ENCODE peak calls at places on chromosomes 13 and 19, in five cellular contexts. C is spleen, F is cardiac muscle cell, G is transverse colon, E is right cardiac atrium. J is an unnamed sample.

GRCh38 chr13:33280923-33281322 is 4.6 kb downstream of the STARD13 start:
- DNase-seq in C (no peak), F (no peak), G (no peak), E (no peak), J (no peak)

GRCh38 chr13:26007774-26008173 is 44.0 kb downstream of the SHISA2 start:
- DNase-seq in C (no peak), F (no peak), G (no peak), E (no peak), J (peak; percentile 82)

GRCh38 chr13:107457686-107458085 is 757.6 kb downstream of the LIG4 start:
- DNase-seq in C (no peak), F (no peak), G (no peak), E (no peak), J (no peak)

GRCh38 chr19:16896913-16897571 is 8.2 kb downstream of the F2RL3 start:
- DNase-seq in C (peak; percentile 95), F (peak; percentile 99), G (peak; percentile 95), E (peak; percentile 98), J (peak; percentile 99)

GRCh38 chr13:51625555-51626345 is 41.5 kb downstream of the WDFY2 start:
- DNase-seq in C (no peak), F (peak; percentile 56), G (no peak), E (peak; percentile 74), J (no peak)

GRCh38 chr13:98778749-98779148 is 26.3 kb upstream of the SLC15A1 start:
- DNase-seq in C (no peak), F (peak; percentile 31), G (no peak), E (no peak), J (no peak)

GRCh38 chr13:24742294-24742693 is 21.7 kb upstream of the RNF17 start:
- DNase-seq in C (no peak), F (peak; percentile 78), G (no peak), E (no peak), J (no peak)

GRCh38 chr13:41246969-41247750 is 16.2 kb downstream of the MTRF1 start:
- DNase-seq in C (no peak), F (no peak), G (no peak), E (no peak), J (no peak)

GRCh38 chr19:14582894-14583340 is at the start of gene CLEC17A:
- DNase-seq in C (peak; percentile 90), F (no peak), G (no peak), E (no peak), J (peak; percentile 10)

GRCh38 chr13:27016871-27017270 is 154.7 kb downstream of the USP12 start:
- DNase-seq in C (no peak), F (no peak), G (peak; percentile 45), E (no peak), J (no peak)

GRCh38 chr19:5680083-5680436 is 256 bp downstream of the MICOS13 start:
- DNase-seq in C (peak; percentile 90), F (no peak), G (peak; percentile 50), E (peak; percentile 85), J (no peak)

GRCh38 chr19:7633619-7634018 is at the start of gene PCP2:
- DNase-seq in C (no peak), F (no peak), G (no peak), E (no peak), J (no peak)

GRCh38 chr13:30743319-30744055 is 8.1 kb downstream of the ALOX5AP start:
- DNase-seq in C (no peak), F (peak; percentile 98), G (peak; percentile 37), E (no peak), J (peak; percentile 95)

GRCh38 chr19:5893907-5894703 is 9.5 kb downstream of the NDUFA11 start:
- DNase-seq in C (peak; percentile 78), F (no peak), G (no peak), E (peak; percentile 89), J (peak; percentile 81)

DNA sequence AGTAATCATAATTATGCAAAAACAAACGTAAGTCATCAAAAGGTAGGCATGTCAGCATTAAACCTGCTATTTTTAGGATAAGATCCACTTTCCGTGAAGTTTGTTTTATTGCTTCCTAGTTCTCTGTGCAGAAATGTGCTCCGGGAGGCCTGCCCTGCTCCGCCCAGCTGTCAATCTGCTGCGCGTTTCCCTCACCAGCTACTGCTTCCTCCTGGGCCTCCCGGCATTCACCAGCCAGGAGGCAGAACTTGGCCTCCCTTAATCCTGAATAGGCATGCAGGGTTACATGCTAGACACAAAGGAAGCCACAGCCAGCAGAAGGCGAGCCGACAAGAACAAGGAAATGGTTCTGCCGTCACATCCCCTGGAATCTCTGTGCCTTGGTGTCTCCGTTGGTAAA is 386.2 kb downstream of the IRS2 start:
- DNase-seq in C (peak; percentile 83), F (peak; percentile 30), G (peak; percentile 24), E (peak; percentile 62), J (no peak)
- H3K27ac ChIP-seq in C (no peak overlapping the region), F (no peak overlapping the region), G (no peak overlapping the region), E (no peak overlapping the region), J (no peak overlapping the region)

GRCh38 chr19:12884926-12885748 is 1.9 kb downstream of the KLF1 start:
- DNase-seq in C (peak; percentile 96), F (peak; percentile 68), G (peak; percentile 96), E (peak; percentile 87), J (peak; percentile 95)
- H3K27ac ChIP-seq in C (peak overlapping the region; percentile 56), F (no peak overlapping the region), G (peak overlapping the region; percentile 75), E (no peak overlapping the region), J (no peak overlapping the region)

GRCh38 chr13:52848455-52849190 is at the start of gene PCDH8:
- DNase-seq in C (no peak), F (peak; percentile 2), G (no peak), E (peak; percentile 59), J (no peak)

GRCh38 chr13:52852444-52852843 is 4.0 kb upstream of the PCDH8 start:
- DNase-seq in C (no peak), F (no peak), G (no peak), E (no peak), J (no peak)

GRCh38 chr13:52849727-52850395 is 1.4 kb upstream of the PCDH8 start:
- DNase-seq in C (no peak), F (no peak), G (no peak), E (no peak), J (peak; percentile 82)

GRCh38 chr13:52851153-52851962 is 2.9 kb upstream of the PCDH8 start:
- DNase-seq in C (no peak), F (peak; percentile 49), G (peak; percentile 40), E (peak; percentile 56), J (peak; percentile 90)

DNA sequence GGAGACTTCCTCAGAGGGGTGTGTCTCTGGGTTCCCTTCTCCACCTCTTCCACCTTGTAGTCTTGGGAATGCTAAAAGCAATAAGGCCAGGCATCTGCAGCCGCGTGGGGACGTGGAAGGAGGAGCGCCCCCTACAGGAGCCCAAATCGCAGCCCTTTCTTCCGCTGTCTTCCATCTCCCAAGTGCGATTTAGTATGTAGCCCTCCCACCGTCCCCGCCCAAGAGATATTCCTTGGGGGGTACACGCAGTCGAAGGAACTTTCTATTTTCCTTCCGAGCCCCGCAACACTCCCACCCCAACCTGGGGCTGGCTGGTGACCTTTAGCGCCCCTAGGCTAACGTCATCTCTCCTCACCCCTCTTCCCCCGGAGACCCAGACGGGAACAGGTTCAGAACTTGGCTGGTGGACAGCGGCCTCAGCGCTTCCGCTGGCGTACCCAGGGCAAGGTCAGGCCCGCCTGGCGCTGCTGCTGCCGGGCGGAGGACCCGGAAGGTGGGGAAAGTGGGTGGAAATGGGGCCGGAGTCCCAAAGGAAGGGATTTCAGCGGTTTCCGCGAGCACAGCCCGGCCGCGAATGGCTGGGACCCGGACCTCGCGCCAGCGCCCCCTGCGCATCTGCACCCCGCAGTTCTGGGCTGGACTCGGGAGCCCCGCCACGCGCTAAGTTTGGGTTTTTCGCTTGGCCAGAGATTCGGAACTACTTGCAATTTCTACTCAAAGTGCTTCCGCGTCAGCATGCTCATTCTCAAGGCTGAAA is 2.1 kb upstream of the PCDH8 start:
- DNase-seq in C (peak; percentile 84), F (peak; percentile 79), G (peak; percentile 73), E (peak; percentile 88), J (peak; percentile 98)
- H3K27ac ChIP-seq in C (no peak overlapping the region), F (peak overlapping the region; percentile 61), G (peak overlapping the region; percentile 43), E (no peak overlapping the region), J (no peak overlapping the region)

GRCh38 chr19:47582320-47582909 is 9.5 kb upstream of the ZNF541 start:
- DNase-seq in C (no peak), F (peak; percentile 92), G (no peak), E (no peak), J (peak; percentile 90)

GRCh38 chr19:47580397-47580796 is 7.4 kb upstream of the ZNF541 start:
- DNase-seq in C (no peak), F (no peak), G (no peak), E (no peak), J (no peak)

GRCh38 chr19:47587295-47587694 is 14.3 kb upstream of the ZNF541 start:
- DNase-seq in C (no peak), F (peak; percentile 46), G (no peak), E (no peak), J (no peak)

GRCh38 chr19:47581605-47582319 is 8.8 kb upstream of the ZNF541 start:
- DNase-seq in C (no peak), F (no peak), G (no peak), E (no peak), J (no peak)
- H3K27ac ChIP-seq in C (no peak overlapping the region), F (no peak overlapping the region), G (no peak overlapping the region), E (no peak overlapping the region), J (peak overlapping the region; percentile 37)